ENCODE peak calls at places on chromosomes 16 and 17, in nine cellular contexts. One of them, this sample, is unnamed.

GRCh38 chr17:76697702-76698465 is 12.9 kb downstream of the MXRA7 start:
- DNase-seq in mesendoderm: peak; percentile 79
- DNase-seq in amniotic stem cell: no peak
- DNase-seq in CD8-positive, alpha-beta memory T cell: no peak
- DNase-seq in IMR-90: peak; percentile 60
- DNase-seq in A549: no peak
- DNase-seq in NCI-H1048: no peak
- DNase-seq in GM10248: no peak
- DNase-seq in transverse colon: no peak
- DNase-seq in this sample: no peak

GRCh38 chr17:20983359-20983637 is 59.5 kb downstream of the USP22 start:
- DNase-seq in NCI-H1048: no peak
- DNase-seq in transverse colon: no peak
- DNase-seq in mesendoderm: no peak
- DNase-seq in GM10248: no peak
- DNase-seq in amniotic stem cell: no peak
- DNase-seq in CD8-positive, alpha-beta memory T cell: no peak
- DNase-seq in A549: no peak
- DNase-seq in IMR-90: no peak
- DNase-seq in this sample: no peak

GRCh38 chr17:77287432-77288068 is 146.8 kb downstream of the SEC14L1 start:
- DNase-seq in amniotic stem cell: peak; percentile 81
- DNase-seq in A549: peak; percentile 95
- DNase-seq in mesendoderm: peak; percentile 82
- DNase-seq in NCI-H1048: no peak
- DNase-seq in CD8-positive, alpha-beta memory T cell: no peak
- DNase-seq in IMR-90: peak; percentile 94
- DNase-seq in GM10248: no peak
- DNase-seq in transverse colon: peak; percentile 70
- DNase-seq in this sample: peak; percentile 88

GRCh38 chr17:56699186-56699895 is 105.8 kb downstream of the NOG start:
- DNase-seq in transverse colon: peak; percentile 39
- DNase-seq in amniotic stem cell: peak; percentile 97
- DNase-seq in GM10248: no peak
- DNase-seq in mesendoderm: peak; percentile 100
- DNase-seq in NCI-H1048: no peak
- DNase-seq in CD8-positive, alpha-beta memory T cell: no peak
- DNase-seq in A549: peak; percentile 97
- DNase-seq in IMR-90: peak; percentile 99
- DNase-seq in this sample: peak; percentile 99

GRCh38 chr17:43694081-43694870 is 32.6 kb upstream of the MEOX1 start:
- DNase-seq in IMR-90: peak; percentile 75
- DNase-seq in mesendoderm: peak; percentile 91
- DNase-seq in transverse colon: peak; percentile 78
- DNase-seq in NCI-H1048: peak; percentile 56
- DNase-seq in GM10248: peak; percentile 80
- DNase-seq in A549: peak; percentile 90
- DNase-seq in amniotic stem cell: peak; percentile 17
- DNase-seq in CD8-positive, alpha-beta memory T cell: peak; percentile 66
- DNase-seq in this sample: peak; percentile 68

GRCh38 chr17:11332706-11333105 is 91.7 kb downstream of the SHISA6 start:
- DNase-seq in transverse colon: no peak
- DNase-seq in NCI-H1048: no peak
- DNase-seq in IMR-90: no peak
- DNase-seq in mesendoderm: no peak
- DNase-seq in CD8-positive, alpha-beta memory T cell: no peak
- DNase-seq in amniotic stem cell: no peak
- DNase-seq in GM10248: no peak
- DNase-seq in A549: no peak
- DNase-seq in this sample: no peak

GRCh38 chr16:49594706-49595534 is 221.3 kb downstream of the C16orf78 start:
- DNase-seq in NCI-H1048: no peak
- DNase-seq in GM10248: no peak
- DNase-seq in A549: no peak
- DNase-seq in CD8-positive, alpha-beta memory T cell: no peak
- DNase-seq in transverse colon: no peak
- DNase-seq in amniotic stem cell: no peak
- DNase-seq in mesendoderm: no peak
- DNase-seq in IMR-90: no peak
- DNase-seq in this sample: no peak

GRCh38 chr16:1991588-1992474 is 2.1 kb downstream of the SYNGR3 start:
- DNase-seq in CD8-positive, alpha-beta memory T cell: peak; percentile 88
- DNase-seq in transverse colon: peak; percentile 97
- DNase-seq in NCI-H1048: peak; percentile 63
- DNase-seq in mesendoderm: peak; percentile 93
- DNase-seq in IMR-90: peak; percentile 83
- DNase-seq in A549: peak; percentile 92
- DNase-seq in GM10248: peak; percentile 100
- DNase-seq in amniotic stem cell: peak; percentile 88
- DNase-seq in this sample: peak; percentile 66

GRCh38 chr17:38919316-38920078 is 5.9 kb upstream of the LASP1NB start:
- DNase-seq in CD8-positive, alpha-beta memory T cell: no peak
- DNase-seq in mesendoderm: no peak
- DNase-seq in amniotic stem cell: no peak
- DNase-seq in IMR-90: no peak
- DNase-seq in transverse colon: no peak
- DNase-seq in NCI-H1048: no peak
- DNase-seq in GM10248: no peak
- DNase-seq in A549: no peak
- DNase-seq in this sample: no peak

GRCh38 chr17:73729101-73729500 is 84.9 kb upstream of the SDK2 start:
- DNase-seq in amniotic stem cell: no peak
- DNase-seq in mesendoderm: no peak
- DNase-seq in GM10248: no peak
- DNase-seq in NCI-H1048: no peak
- DNase-seq in IMR-90: no peak
- DNase-seq in CD8-positive, alpha-beta memory T cell: no peak
- DNase-seq in transverse colon: no peak
- DNase-seq in A549: no peak
- DNase-seq in this sample: no peak

GRCh38 chr17:69213059-69213813 is 15.4 kb downstream of the ABCA10 start:
- DNase-seq in amniotic stem cell: no peak
- DNase-seq in transverse colon: no peak
- DNase-seq in mesendoderm: peak; percentile 61
- DNase-seq in NCI-H1048: no peak
- DNase-seq in IMR-90: no peak
- DNase-seq in GM10248: no peak
- DNase-seq in CD8-positive, alpha-beta memory T cell: no peak
- DNase-seq in A549: peak; percentile 13
- DNase-seq in this sample: no peak

GRCh38 chr16:11743308-11744074 is 834 bp upstream of the TXNDC11 start:
- DNase-seq in NCI-H1048: no peak
- DNase-seq in A549: peak; percentile 86
- DNase-seq in CD8-positive, alpha-beta memory T cell: peak; percentile 11
- DNase-seq in mesendoderm: no peak
- DNase-seq in transverse colon: peak; percentile 39
- DNase-seq in IMR-90: peak; percentile 49
- DNase-seq in GM10248: peak; percentile 35
- DNase-seq in amniotic stem cell: no peak
- DNase-seq in this sample: peak; percentile 25

GRCh38 chr17:74959826-74960738 is 12.5 kb downstream of the HID1 start:
- DNase-seq in CD8-positive, alpha-beta memory T cell: no peak
- DNase-seq in IMR-90: peak; percentile 15
- DNase-seq in NCI-H1048: no peak
- DNase-seq in mesendoderm: no peak
- DNase-seq in A549: peak; percentile 59
- DNase-seq in GM10248: no peak
- DNase-seq in transverse colon: no peak
- DNase-seq in amniotic stem cell: no peak
- DNase-seq in this sample: peak; percentile 40

GRCh38 chr16:81532491-81533174 is 88.0 kb downstream of the CMIP start:
- DNase-seq in amniotic stem cell: no peak
- DNase-seq in IMR-90: no peak
- DNase-seq in GM10248: no peak
- DNase-seq in mesendoderm: no peak
- DNase-seq in transverse colon: peak; percentile 73
- DNase-seq in NCI-H1048: no peak
- DNase-seq in A549: peak; percentile 83
- DNase-seq in CD8-positive, alpha-beta memory T cell: no peak
- DNase-seq in this sample: no peak

GRCh38 chr17:17876959-17877547 is 40.3 kb upstream of the SREBF1 start:
- DNase-seq in amniotic stem cell: no peak
- DNase-seq in A549: no peak
- DNase-seq in GM10248: no peak
- DNase-seq in CD8-positive, alpha-beta memory T cell: no peak
- DNase-seq in IMR-90: peak; percentile 24
- DNase-seq in transverse colon: no peak
- DNase-seq in mesendoderm: no peak
- DNase-seq in NCI-H1048: no peak
- DNase-seq in this sample: peak; percentile 24

GRCh38 chr17:78358538-78359215 is 1.2 kb downstream of the SOCS3 start:
- DNase-seq in A549: peak; percentile 82
- DNase-seq in CD8-positive, alpha-beta memory T cell: peak; percentile 35
- DNase-seq in mesendoderm: no peak
- DNase-seq in GM10248: no peak
- DNase-seq in NCI-H1048: no peak
- DNase-seq in transverse colon: peak; percentile 48
- DNase-seq in IMR-90: peak; percentile 53
- DNase-seq in amniotic stem cell: no peak
- DNase-seq in this sample: peak; percentile 27

GRCh38 chr16:27285676-27286196 is 17.2 kb upstream of the NSMCE1 start:
- DNase-seq in amniotic stem cell: no peak
- DNase-seq in mesendoderm: no peak
- DNase-seq in NCI-H1048: no peak
- DNase-seq in CD8-positive, alpha-beta memory T cell: no peak
- DNase-seq in IMR-90: no peak
- DNase-seq in A549: no peak
- DNase-seq in transverse colon: peak; percentile 22
- DNase-seq in GM10248: no peak
- DNase-seq in this sample: no peak

GRCh38 chr16:16150117-16150877 is 73.0 kb downstream of the ABCC6 start:
- DNase-seq in amniotic stem cell: no peak
- DNase-seq in NCI-H1048: no peak
- DNase-seq in IMR-90: peak; percentile 76
- DNase-seq in GM10248: no peak
- DNase-seq in mesendoderm: no peak
- DNase-seq in CD8-positive, alpha-beta memory T cell: no peak
- DNase-seq in transverse colon: peak; percentile 48
- DNase-seq in A549: no peak
- DNase-seq in this sample: no peak

GRCh38 chr17:16007439-16007838 is 7.8 kb downstream of the TTC19 start:
- DNase-seq in CD8-positive, alpha-beta memory T cell: no peak
- DNase-seq in amniotic stem cell: no peak
- DNase-seq in NCI-H1048: no peak
- DNase-seq in mesendoderm: no peak
- DNase-seq in IMR-90: no peak
- DNase-seq in transverse colon: no peak
- DNase-seq in GM10248: no peak
- DNase-seq in A549: no peak
- DNase-seq in this sample: no peak

GRCh38 chr16:49503242-49504022 is 129.8 kb downstream of the C16orf78 start:
- DNase-seq in A549: no peak
- DNase-seq in GM10248: peak; percentile 52
- DNase-seq in NCI-H1048: no peak
- DNase-seq in IMR-90: no peak
- DNase-seq in CD8-positive, alpha-beta memory T cell: no peak
- DNase-seq in amniotic stem cell: no peak
- DNase-seq in transverse colon: peak; percentile 30
- DNase-seq in mesendoderm: no peak
- DNase-seq in this sample: no peak

GRCh38 chr16:85029413-85029794 is 1.8 kb downstream of the KIAA0513 start:
- DNase-seq in CD8-positive, alpha-beta memory T cell: peak; percentile 26
- DNase-seq in A549: no peak
- DNase-seq in transverse colon: peak; percentile 46
- DNase-seq in mesendoderm: peak; percentile 63
- DNase-seq in NCI-H1048: no peak
- DNase-seq in IMR-90: peak; percentile 65
- DNase-seq in GM10248: peak; percentile 73
- DNase-seq in amniotic stem cell: peak; percentile 26
- DNase-seq in this sample: peak; percentile 78

GRCh38 chr17:51152766-51153209 is 571 bp upstream of the NME1 start:
- DNase-seq in GM10248: no peak
- DNase-seq in amniotic stem cell: no peak
- DNase-seq in mesendoderm: peak; percentile 7
- DNase-seq in IMR-90: peak; percentile 32
- DNase-seq in transverse colon: no peak
- DNase-seq in A549: no peak
- DNase-seq in CD8-positive, alpha-beta memory T cell: no peak
- DNase-seq in NCI-H1048: no peak
- DNase-seq in this sample: no peak

GRCh38 chr16:86545927-86546637 is 9.0 kb downstream of the MTHFSD start:
- DNase-seq in IMR-90: no peak
- DNase-seq in A549: no peak
- DNase-seq in CD8-positive, alpha-beta memory T cell: no peak
- DNase-seq in mesendoderm: no peak
- DNase-seq in GM10248: no peak
- DNase-seq in NCI-H1048: no peak
- DNase-seq in transverse colon: no peak
- DNase-seq in amniotic stem cell: no peak
- DNase-seq in this sample: no peak

GRCh38 chr16:88652763-88653065 is 1.9 kb upstream of the CYBA start:
- DNase-seq in transverse colon: no peak
- DNase-seq in CD8-positive, alpha-beta memory T cell: no peak
- DNase-seq in mesendoderm: no peak
- DNase-seq in amniotic stem cell: no peak
- DNase-seq in NCI-H1048: no peak
- DNase-seq in GM10248: no peak
- DNase-seq in A549: no peak
- DNase-seq in IMR-90: no peak
- DNase-seq in this sample: no peak

GRCh38 chr16:66264311-66265105 is 102.0 kb upstream of the CDH5 start:
- DNase-seq in CD8-positive, alpha-beta memory T cell: no peak
- DNase-seq in GM10248: no peak
- DNase-seq in mesendoderm: no peak
- DNase-seq in transverse colon: no peak
- DNase-seq in amniotic stem cell: no peak
- DNase-seq in A549: no peak
- DNase-seq in NCI-H1048: no peak
- DNase-seq in IMR-90: no peak
- DNase-seq in this sample: no peak

GRCh38 chr16:57887711-57888110 is 83.2 kb downstream of the CNGB1 start:
- DNase-seq in IMR-90: no peak
- DNase-seq in transverse colon: no peak
- DNase-seq in mesendoderm: no peak
- DNase-seq in A549: no peak
- DNase-seq in GM10248: no peak
- DNase-seq in amniotic stem cell: no peak
- DNase-seq in CD8-positive, alpha-beta memory T cell: no peak
- DNase-seq in NCI-H1048: no peak
- DNase-seq in this sample: no peak

GRCh38 chr17:79075861-79076406 is 1.3 kb downstream of the ENGASE start:
- DNase-seq in mesendoderm: no peak
- DNase-seq in CD8-positive, alpha-beta memory T cell: no peak
- DNase-seq in A549: no peak
- DNase-seq in GM10248: no peak
- DNase-seq in transverse colon: no peak
- DNase-seq in IMR-90: no peak
- DNase-seq in amniotic stem cell: no peak
- DNase-seq in NCI-H1048: no peak
- DNase-seq in this sample: no peak

GRCh38 chr16:82344157-82344556 is 174.1 kb upstream of the MPHOSPH6 start:
- DNase-seq in transverse colon: no peak
- DNase-seq in amniotic stem cell: no peak
- DNase-seq in NCI-H1048: no peak
- DNase-seq in GM10248: no peak
- DNase-seq in mesendoderm: peak; percentile 44
- DNase-seq in IMR-90: no peak
- DNase-seq in CD8-positive, alpha-beta memory T cell: no peak
- DNase-seq in A549: no peak
- DNase-seq in this sample: no peak

GRCh38 chr17:58386708-58387107 is 30.6 kb downstream of the RNF43 start:
- DNase-seq in IMR-90: no peak
- DNase-seq in mesendoderm: no peak
- DNase-seq in GM10248: no peak
- DNase-seq in CD8-positive, alpha-beta memory T cell: no peak
- DNase-seq in NCI-H1048: no peak
- DNase-seq in transverse colon: no peak
- DNase-seq in amniotic stem cell: no peak
- DNase-seq in A549: no peak
- DNase-seq in this sample: no peak

GRCh38 chr17:51365090-51365489 is 104.7 kb downstream of the UTP18 start:
- DNase-seq in amniotic stem cell: no peak
- DNase-seq in IMR-90: no peak
- DNase-seq in GM10248: no peak
- DNase-seq in CD8-positive, alpha-beta memory T cell: no peak
- DNase-seq in mesendoderm: no peak
- DNase-seq in A549: peak; percentile 17
- DNase-seq in NCI-H1048: no peak
- DNase-seq in transverse colon: no peak
- DNase-seq in this sample: no peak

GRCh38 chr16:88456356-88457292 is 3.5 kb downstream of the ZFPM1 start:
- DNase-seq in NCI-H1048: no peak
- DNase-seq in transverse colon: no peak
- DNase-seq in mesendoderm: no peak
- DNase-seq in amniotic stem cell: no peak
- DNase-seq in CD8-positive, alpha-beta memory T cell: no peak
- DNase-seq in GM10248: no peak
- DNase-seq in IMR-90: no peak
- DNase-seq in A549: no peak
- DNase-seq in this sample: no peak